ENCODE peak calls at places on chromosomes 2 and 18, in nine cellular contexts. One of them, this sample, is unnamed.

GRCh38 chr2:163771596-163771995 is 35.8 kb upstream of the FIGN start:
- DNase-seq in H1: no peak
- DNase-seq in K562: no peak
- DNase-seq in ovary: no peak
- DNase-seq in sigmoid colon: no peak
- DNase-seq in stomach: no peak
- DNase-seq in transverse colon: no peak
- DNase-seq in HepG2: no peak
- DNase-seq in suprapubic skin: no peak
- DNase-seq in this sample: no peak

GRCh38 chr18:45686892-45687611 is 36.9 kb upstream of the SLC14A1 start:
- DNase-seq in ovary: no peak
- DNase-seq in transverse colon: peak; percentile 32
- DNase-seq in K562: no peak
- DNase-seq in HepG2: no peak
- DNase-seq in sigmoid colon: no peak
- DNase-seq in H1: no peak
- DNase-seq in suprapubic skin: no peak
- DNase-seq in stomach: no peak
- DNase-seq in this sample: no peak

GRCh38 chr2:148829618-148830017 is 45.4 kb upstream of the KIF5C start:
- DNase-seq in HepG2: no peak
- DNase-seq in K562: no peak
- DNase-seq in H1: no peak
- DNase-seq in sigmoid colon: no peak
- DNase-seq in transverse colon: no peak
- DNase-seq in ovary: no peak
- DNase-seq in stomach: no peak
- DNase-seq in suprapubic skin: no peak
- DNase-seq in this sample: no peak

GRCh38 chr2:28423856-28424605 is 31.4 kb downstream of the FOSL2 start:
- DNase-seq in HepG2: no peak
- DNase-seq in ovary: no peak
- DNase-seq in transverse colon: peak; percentile 48
- DNase-seq in stomach: peak; percentile 45
- DNase-seq in suprapubic skin: no peak
- DNase-seq in K562: no peak
- DNase-seq in H1: no peak
- DNase-seq in sigmoid colon: peak; percentile 62
- DNase-seq in this sample: no peak

GRCh38 chr2:23478087-23478932 is 93.3 kb downstream of the KLHL29 start:
- DNase-seq in sigmoid colon: peak; percentile 54
- DNase-seq in HepG2: no peak
- DNase-seq in stomach: no peak
- DNase-seq in K562: no peak
- DNase-seq in transverse colon: no peak
- DNase-seq in suprapubic skin: no peak
- DNase-seq in H1: no peak
- DNase-seq in ovary: no peak
- DNase-seq in this sample: no peak

GRCh38 chr2:105802587-105802986 is 57.9 kb downstream of the NCK2 start:
- DNase-seq in transverse colon: no peak
- DNase-seq in sigmoid colon: no peak
- DNase-seq in K562: no peak
- DNase-seq in stomach: no peak
- DNase-seq in ovary: no peak
- DNase-seq in suprapubic skin: no peak
- DNase-seq in HepG2: no peak
- DNase-seq in H1: no peak
- DNase-seq in this sample: no peak

GRCh38 chr2:240369725-240370585 is 65.5 kb upstream of the GPC1 start:
- DNase-seq in H1: peak; percentile 10
- DNase-seq in K562: no peak
- DNase-seq in suprapubic skin: no peak
- DNase-seq in stomach: peak; percentile 39
- DNase-seq in ovary: peak; percentile 77
- DNase-seq in transverse colon: peak; percentile 33
- DNase-seq in HepG2: peak; percentile 35
- DNase-seq in sigmoid colon: peak; percentile 86
- DNase-seq in this sample: peak; percentile 56

GRCh38 chr18:22001912-22002487 is 167.4 kb upstream of the GATA6 start:
- DNase-seq in HepG2: peak; percentile 76
- DNase-seq in H1: no peak
- DNase-seq in ovary: no peak
- DNase-seq in transverse colon: no peak
- DNase-seq in stomach: peak; percentile 90
- DNase-seq in K562: no peak
- DNase-seq in suprapubic skin: no peak
- DNase-seq in sigmoid colon: no peak
- DNase-seq in this sample: no peak

GRCh38 chr18:35463050-35463449 is 34.7 kb downstream of the INO80C start:
- DNase-seq in transverse colon: no peak
- DNase-seq in suprapubic skin: no peak
- DNase-seq in HepG2: no peak
- DNase-seq in sigmoid colon: no peak
- DNase-seq in stomach: no peak
- DNase-seq in ovary: no peak
- DNase-seq in H1: no peak
- DNase-seq in K562: no peak
- DNase-seq in this sample: no peak

GRCh38 chr18:21597616-21598015 is 2.9 kb downstream of the ESCO1 start:
- DNase-seq in K562: no peak
- DNase-seq in transverse colon: no peak
- DNase-seq in ovary: no peak
- DNase-seq in stomach: no peak
- DNase-seq in suprapubic skin: no peak
- DNase-seq in HepG2: no peak
- DNase-seq in sigmoid colon: no peak
- DNase-seq in H1: no peak
- DNase-seq in this sample: no peak

GRCh38 chr2:120892271-120892966 is 156.8 kb downstream of the GLI2 start:
- DNase-seq in stomach: no peak
- DNase-seq in suprapubic skin: no peak
- DNase-seq in HepG2: no peak
- DNase-seq in sigmoid colon: no peak
- DNase-seq in ovary: no peak
- DNase-seq in K562: no peak
- DNase-seq in H1: no peak
- DNase-seq in transverse colon: no peak
- DNase-seq in this sample: no peak

GRCh38 chr2:149743842-149744468 is 156.4 kb upstream of the MMADHC start:
- DNase-seq in H1: no peak
- DNase-seq in sigmoid colon: no peak
- DNase-seq in ovary: no peak
- DNase-seq in HepG2: no peak
- DNase-seq in K562: no peak
- DNase-seq in suprapubic skin: no peak
- DNase-seq in transverse colon: no peak
- DNase-seq in stomach: no peak
- DNase-seq in this sample: no peak

GRCh38 chr18:9951022-9951859 is 37.4 kb downstream of the VAPA start:
- DNase-seq in K562: peak; percentile 34
- DNase-seq in H1: no peak
- DNase-seq in stomach: no peak
- DNase-seq in ovary: no peak
- DNase-seq in transverse colon: peak; percentile 26
- DNase-seq in sigmoid colon: no peak
- DNase-seq in HepG2: peak; percentile 59
- DNase-seq in suprapubic skin: no peak
- DNase-seq in this sample: peak; percentile 27

GRCh38 chr2:157825885-157826284 is 50.2 kb downstream of the ACVR1 start:
- DNase-seq in suprapubic skin: peak; percentile 73
- DNase-seq in transverse colon: no peak
- DNase-seq in sigmoid colon: no peak
- DNase-seq in ovary: no peak
- DNase-seq in H1: no peak
- DNase-seq in HepG2: no peak
- DNase-seq in stomach: no peak
- DNase-seq in K562: no peak
- DNase-seq in this sample: no peak

GRCh38 chr2:190443778-190444481 is 35.8 kb downstream of the MFSD6 start:
- DNase-seq in sigmoid colon: no peak
- DNase-seq in transverse colon: no peak
- DNase-seq in HepG2: no peak
- DNase-seq in stomach: no peak
- DNase-seq in ovary: no peak
- DNase-seq in H1: no peak
- DNase-seq in suprapubic skin: no peak
- DNase-seq in K562: no peak
- DNase-seq in this sample: no peak

GRCh38 chr2:190065839-190066238 is 3.3 kb upstream of the MSTN start:
- DNase-seq in sigmoid colon: no peak
- DNase-seq in stomach: no peak
- DNase-seq in H1: no peak
- DNase-seq in suprapubic skin: no peak
- DNase-seq in ovary: no peak
- DNase-seq in transverse colon: no peak
- DNase-seq in HepG2: no peak
- DNase-seq in K562: no peak
- DNase-seq in this sample: no peak

GRCh38 chr2:225010804-225011203 is 31.5 kb downstream of the DOCK10 start:
- DNase-seq in K562: no peak
- DNase-seq in stomach: no peak
- DNase-seq in sigmoid colon: no peak
- DNase-seq in suprapubic skin: no peak
- DNase-seq in H1: no peak
- DNase-seq in transverse colon: no peak
- DNase-seq in ovary: no peak
- DNase-seq in HepG2: no peak
- DNase-seq in this sample: no peak

GRCh38 chr2:229443869-229444268 is 172.8 kb upstream of the PID1 start:
- DNase-seq in H1: no peak
- DNase-seq in transverse colon: no peak
- DNase-seq in suprapubic skin: no peak
- DNase-seq in stomach: no peak
- DNase-seq in HepG2: no peak
- DNase-seq in K562: no peak
- DNase-seq in ovary: no peak
- DNase-seq in sigmoid colon: no peak
- DNase-seq in this sample: no peak

GRCh38 chr2:154995332-154995731 is 296.8 kb downstream of the KCNJ3 start:
- DNase-seq in transverse colon: no peak
- DNase-seq in H1: no peak
- DNase-seq in suprapubic skin: no peak
- DNase-seq in ovary: no peak
- DNase-seq in sigmoid colon: no peak
- DNase-seq in stomach: no peak
- DNase-seq in K562: no peak
- DNase-seq in HepG2: no peak
- DNase-seq in this sample: no peak

GRCh38 chr2:109201465-109202420 is 72.7 kb downstream of the SH3RF3 start:
- DNase-seq in suprapubic skin: no peak
- DNase-seq in HepG2: no peak
- DNase-seq in K562: no peak
- DNase-seq in H1: no peak
- DNase-seq in transverse colon: no peak
- DNase-seq in sigmoid colon: no peak
- DNase-seq in stomach: no peak
- DNase-seq in ovary: no peak
- DNase-seq in this sample: no peak
- TF ChIP-seq POLR2A in suprapubic skin: no peak
- TF ChIP-seq POLR2A in HepG2: no peak
- TF ChIP-seq POLR2A in K562: no peak
- TF ChIP-seq POLR2A in H1: no peak
- TF ChIP-seq POLR2A in transverse colon: no peak
- TF ChIP-seq POLR2A in sigmoid colon: no peak
- TF ChIP-seq POLR2A in stomach: no peak
- TF ChIP-seq POLR2A in ovary: no peak
- TF ChIP-seq POLR2A in this sample: no peak

GRCh38 chr2:38836801-38837200 is 38.9 kb downstream of the DHX57 start:
- DNase-seq in H1: no peak
- DNase-seq in ovary: no peak
- DNase-seq in suprapubic skin: no peak
- DNase-seq in transverse colon: no peak
- DNase-seq in stomach: no peak
- DNase-seq in sigmoid colon: no peak
- DNase-seq in K562: no peak
- DNase-seq in HepG2: no peak
- DNase-seq in this sample: no peak

GRCh38 chr2:38835990-38836389 is 39.7 kb downstream of the DHX57 start:
- DNase-seq in suprapubic skin: no peak
- DNase-seq in H1: no peak
- DNase-seq in sigmoid colon: no peak
- DNase-seq in stomach: no peak
- DNase-seq in K562: no peak
- DNase-seq in HepG2: no peak
- DNase-seq in ovary: no peak
- DNase-seq in transverse colon: no peak
- DNase-seq in this sample: no peak

GRCh38 chr2:38830546-38831159 is 45.1 kb downstream of the DHX57 start:
- DNase-seq in transverse colon: no peak
- DNase-seq in suprapubic skin: no peak
- DNase-seq in HepG2: no peak
- DNase-seq in ovary: no peak
- DNase-seq in stomach: no peak
- DNase-seq in K562: no peak
- DNase-seq in H1: no peak
- DNase-seq in sigmoid colon: no peak
- DNase-seq in this sample: no peak

GRCh38 chr2:38835015-38835601 is 40.6 kb downstream of the DHX57 start:
- DNase-seq in K562: no peak
- DNase-seq in sigmoid colon: no peak
- DNase-seq in H1: no peak
- DNase-seq in stomach: no peak
- DNase-seq in suprapubic skin: no peak
- DNase-seq in ovary: no peak
- DNase-seq in transverse colon: no peak
- DNase-seq in HepG2: peak; percentile 55
- DNase-seq in this sample: no peak
- H3K36me3 ChIP-seq in K562: peaks cover 19% of the 10 kb centered on the region
- H3K36me3 ChIP-seq in sigmoid colon: peaks cover 12% of the 10 kb centered on the region
- H3K36me3 ChIP-seq in H1: peaks cover 18% of the 10 kb centered on the region
- H3K36me3 ChIP-seq in stomach: peaks cover 87% of the 10 kb centered on the region
- H3K36me3 ChIP-seq in suprapubic skin: peaks cover 49% of the 10 kb centered on the region
- H3K36me3 ChIP-seq in ovary: no peaks in the 10 kb centered on the region
- H3K36me3 ChIP-seq in transverse colon: no peaks in the 10 kb centered on the region
- H3K36me3 ChIP-seq in HepG2: peaks cover 7% of the 10 kb centered on the region
- H3K36me3 ChIP-seq in this sample: no peaks in the 10 kb centered on the region

DNA sequence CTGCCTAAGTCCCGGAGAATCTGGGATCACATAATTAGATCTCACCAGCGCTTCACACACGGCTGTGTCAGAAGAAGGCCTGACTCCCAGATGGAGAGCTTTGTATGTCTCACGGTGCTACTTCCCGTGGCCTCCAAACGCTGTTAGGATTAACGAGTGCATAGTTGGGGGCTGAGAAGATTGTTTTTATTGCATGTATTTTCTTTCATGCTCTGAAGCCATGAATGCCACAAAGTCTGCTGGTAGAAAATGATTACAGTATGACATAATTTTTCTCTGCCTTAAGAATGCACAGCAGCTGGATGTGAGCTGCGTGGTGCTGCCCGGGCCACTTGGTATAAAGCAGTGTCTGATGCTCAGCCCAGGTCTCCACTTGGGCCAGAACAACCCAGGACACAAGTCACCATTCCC is 166.5 kb downstream of the SEPTIN10 start:
- DNase-seq in HepG2: no peak
- DNase-seq in ovary: no peak
- DNase-seq in suprapubic skin: no peak
- DNase-seq in stomach: no peak
- DNase-seq in sigmoid colon: peak; percentile 58
- DNase-seq in transverse colon: no peak
- DNase-seq in H1: no peak
- DNase-seq in K562: no peak
- DNase-seq in this sample: no peak
- TF ChIP-seq EP300 in HepG2: no peak
- TF ChIP-seq EP300 in ovary: no peak
- TF ChIP-seq EP300 in suprapubic skin: no peak
- TF ChIP-seq EP300 in stomach: no peak
- TF ChIP-seq EP300 in sigmoid colon: no peak
- TF ChIP-seq EP300 in transverse colon: no peak
- TF ChIP-seq EP300 in H1: no peak
- TF ChIP-seq EP300 in K562: no peak
- TF ChIP-seq EP300 in this sample: no peak

GRCh38 chr2:3558205-3559014 is at the start of gene RNASEH1:
- DNase-seq in sigmoid colon: peak; percentile 99
- DNase-seq in transverse colon: peak; percentile 99
- DNase-seq in stomach: peak; percentile 99
- DNase-seq in K562: peak; percentile 98
- DNase-seq in suprapubic skin: peak; percentile 99
- DNase-seq in ovary: peak; percentile 98
- DNase-seq in HepG2: peak; percentile 99
- DNase-seq in H1: peak; percentile 98
- DNase-seq in this sample: peak; percentile 98
- TF ChIP-seq POLR2A in sigmoid colon: peak; percentile 92
- TF ChIP-seq POLR2A in transverse colon: peak; percentile 90
- TF ChIP-seq POLR2A in stomach: no peak
- TF ChIP-seq POLR2A in K562: peak; percentile 95
- TF ChIP-seq POLR2A in suprapubic skin: peak; percentile 89
- TF ChIP-seq POLR2A in ovary: peak; percentile 91
- TF ChIP-seq POLR2A in HepG2: peak; percentile 88
- TF ChIP-seq POLR2A in H1: peak; percentile 89
- TF ChIP-seq POLR2A in this sample: peak; percentile 86